ENCODE peak calls at places on chromosomes 3 and 15, in five cellular contexts. P is GM23248, K is MM.1S, S is fibroblast of lung, J is colonic mucosa. V is an unnamed sample. For H3K27me3, the result is how much of the 10 kb centered on the place peaks cover.

GRCh38 chr3:157582634-157582968 is 79.4 kb upstream of the VEPH1 start:
- DNase-seq in P (no peak), K (no peak), S (no peak), J (no peak), V (no peak)

GRCh38 chr3:38029400-38030125 is at the start of gene PLCD1:
- DNase-seq in P (peak), K (no peak), S (peak), J (peak), V (no peak)

GRCh38 chr3:138438896-138439295 is 4.5 kb downstream of the ESYT3 start:
- DNase-seq in P (peak), K (no peak), S (no peak), J (no peak), V (no peak)

GRCh38 chr3:184336484-184337230 is 743 bp upstream of the FAM131A start:
- DNase-seq in P (peak), K (no peak), S (peak), J (no peak), V (no peak)

GRCh38 chr3:178474526-178474925 is 61.7 kb upstream of the KCNMB2 start:
- DNase-seq in P (no peak), K (no peak), S (no peak), J (no peak), V (no peak)

GRCh38 chr3:41888368-41889076 is 73.4 kb downstream of the ULK4 start:
- DNase-seq in P (no peak), K (no peak), S (no peak), J (no peak), V (no peak)

GRCh38 chr3:128523591-128523990 is 30.6 kb upstream of the GATA2 start:
- DNase-seq in P (no peak), K (no peak), S (no peak), J (no peak), V (no peak)

GRCh38 chr3:114846779-114847178 is 300.3 kb downstream of the ZBTB20 start:
- DNase-seq in P (peak), K (no peak), S (peak), J (no peak), V (no peak)

GRCh38 chr3:45640724-45641361 is 46.3 kb downstream of the LIMD1 start:
- DNase-seq in P (no peak), K (no peak), S (no peak), J (no peak), V (no peak)

GRCh38 chr3:149340310-149340933 is 7.0 kb upstream of the TM4SF18 start:
- DNase-seq in P (peak), K (no peak), S (peak), J (no peak), V (peak)

GRCh38 chr3:72131899-72132298 is 347.0 kb upstream of the PROK2 start:
- DNase-seq in P (no peak), K (no peak), S (no peak), J (no peak), V (no peak)

GRCh38 chr15:51104512-51104911 is 9.8 kb upstream of the TNFAIP8L3 start:
- DNase-seq in P (peak), K (no peak), S (peak), J (peak), V (peak)

GRCh38 chr3:11288786-11289637 is 16.8 kb downstream of the ATG7 start:
- DNase-seq in P (peak), K (no peak), S (peak), J (no peak), V (peak)

GRCh38 chr3:154971341-154971740 is 108.8 kb upstream of the MME start:
- DNase-seq in P (peak), K (no peak), S (no peak), J (no peak), V (no peak)

GRCh38 chr3:133572158-133573053 is 1.1 kb upstream of the CDV3 start:
- DNase-seq in P (peak), K (peak), S (peak), J (no peak), V (no peak)

GRCh38 chr3:48398701-48399386 is 26.8 kb downstream of the FBXW12 start:
- DNase-seq in P (no peak), K (no peak), S (no peak), J (no peak), V (no peak)

GRCh38 chr3:52198643-52199608 is 966 bp downstream of the ALAS1 start:
- DNase-seq in P (peak), K (no peak), S (no peak), J (no peak), V (no peak)

GRCh38 chr15:60804986-60805949 is 326.3 kb upstream of the ICE2 start:
- DNase-seq in P (peak), K (no peak), S (peak), J (no peak), V (peak)

GRCh38 chr3:17070560-17070959 is 185.8 kb downstream of the PLCL2 start:
- DNase-seq in P (peak), K (no peak), S (peak), J (peak), V (peak)

GRCh38 chr15:71124937-71125755 is 9.9 kb downstream of the THSD4 start:
- DNase-seq in P (no peak), K (no peak), S (no peak), J (no peak), V (no peak)

GRCh38 chr3:2950159-2950558 is 160.0 kb downstream of the IL5RA start:
- DNase-seq in P (no peak), K (no peak), S (no peak), J (no peak), V (no peak)

GRCh38 chr3:128971421-128971820 is 22.5 kb downstream of the CFAP92 start:
- DNase-seq in P (peak), K (no peak), S (peak), J (peak), V (no peak)

GRCh38 chr3:71031914-71032521 is 551.5 kb downstream of the FOXP1 start:
- DNase-seq in P (no peak), K (no peak), S (no peak), J (no peak), V (no peak)

GRCh38 chr3:126125341-126125740 is 41.4 kb upstream of the SLC41A3 start:
- DNase-seq in P (no peak), K (no peak), S (no peak), J (peak), V (no peak)

GRCh38 chr3:69869643-69870042 is 129.9 kb upstream of the SAMMSON start:
- DNase-seq in P (peak), K (no peak), S (peak), J (no peak), V (peak)

GRCh38 chr3:46707601-46708011 is 6.4 kb downstream of the TMIE start:
- DNase-seq in P (no peak), K (no peak), S (no peak), J (no peak), V (no peak)

GRCh38 chr3:87810427-87810826 is 248.4 kb downstream of the CGGBP1 start:
- DNase-seq in P (peak), K (no peak), S (peak), J (no peak), V (no peak)

GRCh38 chr3:46663611-46664135 is 29.8 kb downstream of the ALS2CL start:
- DNase-seq in P (peak), K (no peak), S (peak), J (peak), V (no peak)

GRCh38 chr3:46440531-46441294 is 24.0 kb downstream of the LTF start:
- DNase-seq in P (no peak), K (peak), S (peak), J (no peak), V (no peak)

GRCh38 chr3:125128861-125129501 is 73.2 kb upstream of the HEG1 start:
- DNase-seq in P (peak), K (no peak), S (peak), J (no peak), V (peak)

GRCh38 chr3:122927726-122928125 is 99.8 kb downstream of the SEMA5B start:
- DNase-seq in P (no peak), K (no peak), S (no peak), J (no peak), V (no peak)

GRCh38 chr3:183583331-183584245 is 28.1 kb upstream of the KLHL6 start:
- DNase-seq in P (no peak), K (no peak), S (no peak), J (no peak), V (no peak)

GRCh38 chr3:141052570-141053069 is 1.5 kb downstream of the SPSB4 start:
- DNase-seq in P (no peak), K (no peak), S (no peak), J (no peak), V (no peak)

GRCh38 chr15:75104804-75105557 is 81.6 kb downstream of the PPCDC start:
- DNase-seq in P (peak), K (peak), S (peak), J (peak), V (peak)

GRCh38 chr15:100997442-100997841 is 78.3 kb downstream of the LRRK1 start:
- DNase-seq in P (peak), K (no peak), S (peak), J (peak), V (peak)

GRCh38 chr15:74314897-74315438 is 52.5 kb downstream of the CYP11A1 start:
- DNase-seq in P (no peak), K (no peak), S (peak), J (no peak), V (no peak)

GRCh38 chr3:45950686-45951600 is 7.7 kb downstream of the CXCR6 start:
- DNase-seq in P (no peak), K (no peak), S (no peak), J (no peak), V (no peak)

GRCh38 chr3:58049143-58049785 is 41.0 kb downstream of the FLNB start:
- DNase-seq in P (peak), K (no peak), S (peak), J (peak), V (peak)

DNA sequence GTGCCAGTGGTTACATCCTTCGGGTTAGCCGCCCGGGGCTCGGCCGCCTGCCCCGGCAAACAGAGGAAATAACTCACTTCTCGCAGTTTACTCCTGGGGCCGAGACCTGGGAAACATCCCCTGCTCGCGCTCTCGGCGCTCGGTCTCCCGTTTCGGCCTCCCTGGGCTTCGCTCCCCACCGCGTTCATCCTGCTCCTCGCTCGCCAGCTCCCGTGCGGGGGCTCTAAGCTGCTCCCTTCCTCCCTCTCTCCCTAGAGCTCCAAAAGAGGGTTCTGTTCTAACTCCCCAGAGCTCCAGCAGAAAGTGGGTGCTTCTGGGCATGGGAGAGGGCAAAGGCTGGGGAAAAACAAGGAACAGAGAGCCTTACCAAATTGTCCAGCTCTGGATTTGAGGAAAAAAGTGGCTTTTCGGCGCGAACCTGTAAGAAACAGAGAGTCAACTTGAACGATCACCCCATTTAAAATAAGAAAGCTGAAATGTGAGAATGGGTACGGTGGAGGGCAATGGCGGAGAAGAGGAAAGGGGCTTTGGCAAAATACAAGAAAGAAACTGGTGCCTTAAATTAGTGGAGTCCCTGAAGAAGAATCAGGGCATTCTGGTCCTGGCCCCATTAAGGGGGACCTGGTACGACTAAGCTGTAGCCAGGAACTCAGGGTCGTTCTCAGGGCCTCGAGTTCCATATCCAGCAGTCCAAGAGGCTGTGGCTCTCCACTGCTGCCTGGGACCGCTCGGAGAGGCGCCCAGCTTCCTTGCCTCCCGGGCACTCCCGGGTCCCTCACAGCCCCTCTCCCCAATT is 5.0 kb downstream of the MEIS2 start:
- DNase-seq in P (no peak), K (no peak), S (no peak), J (no peak), V (no peak)
- H3K27me3 ChIP-seq in P (under half), K (under half), S (under half), J (under half), V (under half)

GRCh38 chr3:12842469-12842868 is 1.1 kb upstream of the RPL32 start:
- DNase-seq in P (no peak), K (no peak), S (no peak), J (no peak), V (no peak)
- H3K27me3 ChIP-seq in P (under half), K (under half), S (under half), J (under half), V (under half)

GRCh38 chr3:194368918-194369317 is 625 bp downstream of the LRRC15 start:
- DNase-seq in P (no peak), K (no peak), S (no peak), J (no peak), V (no peak)
- H3K27me3 ChIP-seq in P (under half), K (under half), S (under half), J (under half), V (under half)

GRCh38 chr15:89406756-89407650 is 72.4 kb upstream of the POLG start:
- DNase-seq in P (peak), K (no peak), S (no peak), J (no peak), V (no peak)
- H3K27me3 ChIP-seq in P (half or more), K (under half), S (half or more), J (half or more), V (under half)